ENCODE peak calls at places on chromosome 13, in eight cellular contexts. M is ovary; J is right lobe of liver; G is uterus; I is cardiac muscle cell; O is IMR-90; Q is naive thymus-derived CD4-positive, alpha-beta T cell; L is neural progenitor cell. E is an unnamed sample. For H3K4me1, the result is how much of the 10 kb centered on the place peaks cover.

GRCh38 chr13:24274452-24274971 is 34.9 kb upstream of the C1QTNF9 start:
- DNase-seq in M (peak), J (no peak), G (no peak), I (no peak), O (peak), Q (peak), L (no peak), E (peak)

GRCh38 chr13:88142653-88143052 is 471.5 kb downstream of the SLITRK5 start:
- DNase-seq in M (no peak), J (no peak), G (no peak), I (no peak), O (no peak), Q (no peak), L (no peak), E (no peak)

GRCh38 chr13:87677334-87678234 is 6.4 kb downstream of the SLITRK5 start:
- DNase-seq in M (no peak), J (peak), G (no peak), I (peak), O (no peak), Q (peak), L (peak), E (no peak)

GRCh38 chr13:91132381-91132780 is 215.1 kb upstream of the MIR17HG start:
- DNase-seq in M (no peak), J (no peak), G (no peak), I (no peak), O (no peak), Q (no peak), L (no peak), E (no peak)

GRCh38 chr13:78806457-78806856 is 147.5 kb upstream of the OBI1 start:
- DNase-seq in M (no peak), J (no peak), G (no peak), I (no peak), O (no peak), Q (no peak), L (peak), E (no peak)

GRCh38 chr13:89239361-89240127 is 1568.4 kb downstream of the SLITRK5 start:
- DNase-seq in M (no peak), J (no peak), G (no peak), I (no peak), O (no peak), Q (no peak), L (no peak), E (no peak)

GRCh38 chr13:114047358-114047881 is 73.5 kb upstream of the C13orf46 start:
- DNase-seq in M (no peak), J (no peak), G (peak), I (no peak), O (peak), Q (no peak), L (no peak), E (no peak)

GRCh38 chr13:78241278-78241919 is 322.8 kb upstream of the EDNRB start:
- DNase-seq in M (no peak), J (peak), G (no peak), I (peak), O (peak), Q (no peak), L (peak), E (no peak)

GRCh38 chr13:95301135-95301946 is at the start of gene ABCC4:
- DNase-seq in M (peak), J (peak), G (peak), I (peak), O (peak), Q (peak), L (peak), E (peak)

GRCh38 chr13:38763446-38764381 is 76.8 kb downstream of the FREM2 start:
- DNase-seq in M (peak), J (no peak), G (no peak), I (peak), O (peak), Q (no peak), L (peak), E (no peak)

GRCh38 chr13:112204881-112205327 is 138.0 kb downstream of the SOX1 start:
- DNase-seq in M (no peak), J (no peak), G (no peak), I (peak), O (no peak), Q (no peak), L (peak), E (peak)

GRCh38 chr13:47933688-47934011 is 67.4 kb downstream of the SUCLA2 start:
- DNase-seq in M (no peak), J (no peak), G (no peak), I (no peak), O (peak), Q (no peak), L (no peak), E (no peak)

GRCh38 chr13:41610426-41610825 is 153.1 kb downstream of the RGCC start:
- DNase-seq in M (no peak), J (no peak), G (no peak), I (no peak), O (peak), Q (no peak), L (no peak), E (peak)

GRCh38 chr13:42420304-42420703 is 148.4 kb downstream of the AKAP11 start:
- DNase-seq in M (no peak), J (no peak), G (no peak), I (no peak), O (no peak), Q (no peak), L (no peak), E (no peak)

GRCh38 chr13:33490461-33491327 is 205.1 kb upstream of the STARD13 start:
- DNase-seq in M (no peak), J (no peak), G (peak), I (no peak), O (no peak), Q (no peak), L (peak), E (no peak)

GRCh38 chr13:95204231-95204765 is 97.0 kb downstream of the ABCC4 start:
- DNase-seq in M (no peak), J (no peak), G (no peak), I (no peak), O (no peak), Q (no peak), L (no peak), E (no peak)

GRCh38 chr13:101487046-101487830 is 34.8 kb downstream of the ITGBL1 start:
- DNase-seq in M (no peak), J (no peak), G (no peak), I (no peak), O (no peak), Q (no peak), L (no peak), E (no peak)

GRCh38 chr13:44801990-44802389 is 187.3 kb downstream of the NUFIP1 start:
- DNase-seq in M (no peak), J (no peak), G (no peak), I (no peak), O (peak), Q (no peak), L (no peak), E (no peak)

GRCh38 chr13:45434556-45435371 is 16.6 kb upstream of the SLC25A30 start:
- DNase-seq in M (no peak), J (no peak), G (no peak), I (no peak), O (no peak), Q (no peak), L (no peak), E (no peak)

GRCh38 chr13:23386533-23386932 is 47.0 kb downstream of the SACS start:
- DNase-seq in M (no peak), J (no peak), G (no peak), I (no peak), O (no peak), Q (no peak), L (no peak), E (no peak)

GRCh38 chr13:32897296-32897695 is 118.9 kb upstream of the KL start:
- DNase-seq in M (no peak), J (no peak), G (no peak), I (no peak), O (no peak), Q (no peak), L (no peak), E (no peak)

GRCh38 chr13:51225034-51225433 is 2.8 kb downstream of the FAM124A start:
- DNase-seq in M (no peak), J (no peak), G (no peak), I (no peak), O (no peak), Q (no peak), L (no peak), E (no peak)
- H3K4me1 ChIP-seq in M (under half), J (under half), G (under half), I (under half), O (under half), Q (under half), L (half or more), E (under half)

GRCh38 chr13:21051675-21052074 is 9.7 kb downstream of the LATS2 start:
- DNase-seq in M (no peak), J (no peak), G (no peak), I (no peak), O (no peak), Q (no peak), L (no peak), E (no peak)
- H3K4me1 ChIP-seq in M (under half), J (under half), G (under half), I (under half), O (under half), Q (under half), L (under half), E (under half)

GRCh38 chr13:97026759-97027555 is 32.7 kb upstream of the OXGR1 start:
- DNase-seq in M (no peak), J (no peak), G (no peak), I (no peak), O (no peak), Q (no peak), L (no peak), E (no peak)

GRCh38 chr13:97030705-97031452 is 36.6 kb upstream of the OXGR1 start:
- DNase-seq in M (no peak), J (no peak), G (no peak), I (peak), O (peak), Q (no peak), L (peak), E (no peak)

GRCh38 chr13:97028441-97029299 is 34.4 kb upstream of the OXGR1 start:
- DNase-seq in M (peak), J (no peak), G (peak), I (peak), O (peak), Q (peak), L (peak), E (no peak)
- H3K4me1 ChIP-seq in M (under half), J (under half), G (under half), I (under half), O (under half), Q (under half), L (under half), E (under half)

GRCh38 chr13:27442797-27443196 is 7.6 kb downstream of the MTIF3 start:
- DNase-seq in M (no peak), J (no peak), G (no peak), I (no peak), O (no peak), Q (no peak), L (no peak), E (no peak)
- H3K4me1 ChIP-seq in M (under half), J (under half), G (under half), I (under half), O (under half), Q (half or more), L (under half), E (under half)

DNA sequence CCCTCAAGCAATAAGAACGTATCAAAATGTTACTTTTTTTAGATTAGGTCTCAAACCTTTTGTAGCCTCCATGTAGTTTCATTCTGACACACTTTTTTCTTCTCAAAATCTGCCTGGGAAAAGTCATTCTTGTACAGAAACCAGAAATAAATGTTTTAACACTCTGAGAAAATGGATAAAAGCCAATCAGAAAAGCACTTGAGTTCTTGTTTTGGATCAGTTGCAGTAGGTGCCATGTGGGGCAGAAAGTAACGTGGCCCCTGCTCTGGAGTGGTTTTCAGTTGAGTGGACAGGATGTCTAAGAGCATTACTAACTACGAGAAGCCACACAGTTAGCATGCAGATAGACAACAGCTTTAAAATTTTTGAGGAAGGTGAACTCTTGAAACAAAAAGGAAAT is 19.1 kb downstream of the GPR183 start:
- DNase-seq in M (no peak), J (no peak), G (no peak), I (no peak), O (no peak), Q (no peak), L (no peak), E (no peak)
- H3K4me1 ChIP-seq in M (under half), J (under half), G (under half), I (under half), O (under half), Q (half or more), L (under half), E (half or more)

DNA sequence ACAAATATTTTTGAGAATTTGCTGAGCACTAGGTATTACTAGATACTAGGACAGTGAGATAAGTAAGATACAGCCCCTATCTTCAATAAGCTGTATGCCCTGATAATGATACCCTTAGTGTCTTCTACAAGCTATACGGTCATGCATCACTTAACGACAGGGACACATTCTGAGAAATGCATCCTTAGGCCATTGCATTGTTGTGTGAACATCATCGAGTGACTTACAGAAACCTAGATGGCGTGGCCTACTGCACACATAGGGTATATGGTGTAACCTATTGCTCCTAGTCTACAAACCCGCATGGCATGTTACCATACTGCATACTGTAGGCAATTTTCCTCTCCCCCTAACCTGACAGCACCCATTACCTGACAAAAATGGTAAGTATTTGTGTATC is 64.9 kb downstream of the LRCH1 start:
- DNase-seq in M (no peak), J (no peak), G (no peak), I (no peak), O (no peak), Q (no peak), L (no peak), E (no peak)
- H3K4me1 ChIP-seq in M (under half), J (under half), G (under half), I (under half), O (under half), Q (under half), L (under half), E (half or more)

GRCh38 chr13:29081036-29081435 is 260.9 kb downstream of the MTUS2 start:
- DNase-seq in M (no peak), J (no peak), G (no peak), I (no peak), O (no peak), Q (peak), L (no peak), E (no peak)

GRCh38 chr13:29077051-29077813 is 257.1 kb downstream of the MTUS2 start:
- DNase-seq in M (no peak), J (no peak), G (no peak), I (peak), O (no peak), Q (no peak), L (no peak), E (no peak)

DNA sequence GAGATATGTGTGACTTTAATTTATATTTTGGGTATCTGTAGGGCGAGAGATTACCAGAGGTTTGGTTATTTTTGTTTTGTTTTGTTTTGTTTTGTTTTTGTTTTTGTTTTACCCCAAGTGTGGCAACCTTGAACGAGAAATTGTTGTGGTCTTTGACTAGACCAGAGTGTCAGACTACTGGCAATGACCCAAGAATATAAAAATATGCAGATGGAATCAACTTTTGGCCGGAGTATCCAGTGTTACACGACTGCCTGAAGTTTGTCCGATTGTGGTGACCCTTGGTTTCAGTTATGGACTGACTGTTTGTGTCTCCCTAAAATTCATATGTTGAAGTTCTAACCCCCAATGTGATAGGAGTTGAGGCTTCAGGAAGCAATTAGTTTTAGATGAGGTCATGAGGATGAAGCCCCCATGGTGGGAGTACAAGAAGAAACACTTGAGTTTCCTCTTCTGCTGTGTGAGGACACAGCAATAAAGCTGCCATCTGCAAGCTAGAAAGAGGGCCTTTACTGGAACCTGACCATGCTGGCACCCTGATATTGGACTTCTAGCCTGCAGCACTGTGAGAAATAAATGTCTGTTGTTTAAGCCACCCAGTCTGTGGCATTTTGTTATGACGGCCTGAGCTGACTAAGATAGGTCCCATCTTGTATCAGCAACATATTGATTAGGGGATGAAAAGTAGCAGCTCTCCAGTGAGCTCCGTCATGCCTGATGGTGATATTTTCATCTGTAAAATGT is 261.7 kb downstream of the MTUS2 start:
- DNase-seq in M (no peak), J (no peak), G (no peak), I (no peak), O (no peak), Q (no peak), L (no peak), E (no peak)
- H3K4me1 ChIP-seq in M (under half), J (under half), G (under half), I (under half), O (under half), Q (under half), L (under half), E (under half)